ENCODE peak calls at places on chromosomes 1 and 21, in nine cellular contexts. X is anterior cingulate cortex; R is Right ventricle myocardium superior; F is stimulated activated naive CD8-positive, alpha-beta T cell treated with anti-CD3 and anti-CD28 coated beads, Interleukin-15, Interleukin-2, amounts not matched to agents 100 U/mL and 50 U/mL, for 24 hours; W is tibial artery; L is GM19239; N is Calu3; V is IMR-90; K is stimulated activated effector memory CD8-positive, alpha-beta T cell treated with anti-CD3 and anti-CD28 coated beads, Interleukin-12 subunit alpha, Interleukin-12 subunit beta, amount 100 ng/mL, for 72 hours. A is an unnamed sample.

GRCh38 chr1:89523597-89524368 is 846 bp upstream of the LRRC8B start:
- DNase-seq in X (no peak), R (no peak), F (peak), W (peak), L (peak), N (peak), V (peak), K (no peak), A (peak)

GRCh38 chr21:37548521-37548981 is 182.0 kb downstream of the DYRK1A start:
- DNase-seq in X (no peak), R (no peak), F (no peak), W (no peak), L (no peak), N (no peak), V (no peak), K (no peak), A (no peak)

GRCh38 chr1:244388961-244389360 is 62.7 kb downstream of the ADSS2 start:
- DNase-seq in X (no peak), R (no peak), F (no peak), W (no peak), L (no peak), N (no peak), V (peak), K (no peak), A (no peak)

GRCh38 chr1:221415626-221416025 is 326.3 kb downstream of the DUSP10 start:
- DNase-seq in X (no peak), R (no peak), F (no peak), W (no peak), L (no peak), N (no peak), V (no peak), K (no peak), A (no peak)

GRCh38 chr21:25283720-25284119 is 323.6 kb downstream of the MRPL39 start:
- DNase-seq in X (no peak), R (no peak), F (no peak), W (no peak), L (no peak), N (no peak), V (peak), K (no peak), A (no peak)

GRCh38 chr1:14451217-14451616 is 147.3 kb upstream of the KAZN start:
- DNase-seq in X (no peak), R (no peak), F (no peak), W (no peak), L (no peak), N (no peak), V (no peak), K (no peak), A (no peak)

GRCh38 chr1:182264187-182264586 is 127.4 kb downstream of the GLUL start:
- DNase-seq in X (no peak), R (no peak), F (no peak), W (no peak), L (no peak), N (no peak), V (no peak), K (no peak), A (no peak)

GRCh38 chr1:40039245-40039756 is 1.2 kb upstream of the CAP1 start:
- DNase-seq in X (no peak), R (no peak), F (no peak), W (no peak), L (no peak), N (no peak), V (peak), K (no peak), A (no peak)

GRCh38 chr1:227927971-227928741 is 19.6 kb downstream of the WNT9A start:
- DNase-seq in X (no peak), R (peak), F (no peak), W (no peak), L (no peak), N (no peak), V (no peak), K (no peak), A (no peak)

GRCh38 chr1:117436528-117436927 is 69.3 kb downstream of the MAN1A2 start:
- DNase-seq in X (peak), R (no peak), F (no peak), W (no peak), L (no peak), N (no peak), V (peak), K (no peak), A (no peak)

A was measured in ecto neural progenitor cell.